ENCODE peak calls at places on chromosomes 6 and 20, in four cellular contexts. O is upper lobe of right lung, D is neural crest cell, F is mammary epithelial cell. I is an unnamed sample.

GRCh38 chr6:165060636-165061190 is 248.7 kb downstream of the C6orf118 start:
- DNase-seq in O (no peak), D (no peak), F (no peak), I (no peak)

GRCh38 chr6:104484626-104485025 is 375.1 kb downstream of the HACE1 start:
- DNase-seq in O (no peak), D (no peak), F (no peak), I (no peak)

GRCh38 chr6:131258816-131259476 is 123.7 kb downstream of the AKAP7 start:
- DNase-seq in O (no peak), D (no peak), F (peak; percentile 53), I (no peak)

GRCh38 chr20:4519530-4519929 is 202.2 kb upstream of the PRND start:
- DNase-seq in O (no peak), D (no peak), F (peak; percentile 11), I (no peak)

GRCh38 chr6:11096109-11096508 is 2.5 kb downstream of the SMIM13 start:
- DNase-seq in O (no peak), D (no peak), F (peak; percentile 65), I (no peak)

GRCh38 chr6:22236626-22237414 is 60.0 kb downstream of the PRL start:
- DNase-seq in O (no peak), D (no peak), F (peak; percentile 97), I (no peak)

GRCh38 chr6:13807691-13808090 is 6.7 kb downstream of the MCUR1 start:
- DNase-seq in O (no peak), D (no peak), F (no peak), I (no peak)

GRCh38 chr6:44388135-44388487 is 605 bp downstream of the CDC5L start:
- DNase-seq in O (no peak), D (no peak), F (peak; percentile 9), I (no peak)

GRCh38 chr6:6003334-6004146 is 3.2 kb downstream of the NRN1 start:
- DNase-seq in O (no peak), D (peak; percentile 31), F (peak; percentile 38), I (no peak)

GRCh38 chr20:37406010-37406998 is 60.4 kb downstream of the SRC start:
- DNase-seq in O (peak; percentile 73), D (peak; percentile 46), F (peak; percentile 18), I (peak; percentile 69)

GRCh38 chr20:36311141-36311853 is 5.2 kb downstream of the DLGAP4 start:
- DNase-seq in O (peak; percentile 45), D (no peak), F (no peak), I (no peak)

GRCh38 chr6:167671977-167672687 is 154.6 kb upstream of the AFDN start:
- DNase-seq in O (no peak), D (no peak), F (no peak), I (no peak)

GRCh38 chr6:4932506-4932903 is 71.3 kb downstream of the RPP40 start:
- DNase-seq in O (no peak), D (no peak), F (no peak), I (no peak)

GRCh38 chr20:957544-957943 is 41.4 kb upstream of the ANGPT4 start:
- DNase-seq in O (no peak), D (no peak), F (no peak), I (no peak)

GRCh38 chr20:50508171-50508761 is 1.9 kb upstream of the PTPN1 start:
- DNase-seq in O (no peak), D (no peak), F (no peak), I (no peak)

GRCh38 chr20:50501970-50502745 is 8.0 kb upstream of the PTPN1 start:
- DNase-seq in O (no peak), D (no peak), F (no peak), I (no peak)

GRCh38 chr20:50506270-50506579 is 4.0 kb upstream of the PTPN1 start:
- DNase-seq in O (no peak), D (no peak), F (no peak), I (no peak)

GRCh38 chr20:50509923-50510705 is at the start of gene PTPN1:
- DNase-seq in O (peak; percentile 99), D (peak; percentile 98), F (peak; percentile 99), I (peak; percentile 89)

DNA sequence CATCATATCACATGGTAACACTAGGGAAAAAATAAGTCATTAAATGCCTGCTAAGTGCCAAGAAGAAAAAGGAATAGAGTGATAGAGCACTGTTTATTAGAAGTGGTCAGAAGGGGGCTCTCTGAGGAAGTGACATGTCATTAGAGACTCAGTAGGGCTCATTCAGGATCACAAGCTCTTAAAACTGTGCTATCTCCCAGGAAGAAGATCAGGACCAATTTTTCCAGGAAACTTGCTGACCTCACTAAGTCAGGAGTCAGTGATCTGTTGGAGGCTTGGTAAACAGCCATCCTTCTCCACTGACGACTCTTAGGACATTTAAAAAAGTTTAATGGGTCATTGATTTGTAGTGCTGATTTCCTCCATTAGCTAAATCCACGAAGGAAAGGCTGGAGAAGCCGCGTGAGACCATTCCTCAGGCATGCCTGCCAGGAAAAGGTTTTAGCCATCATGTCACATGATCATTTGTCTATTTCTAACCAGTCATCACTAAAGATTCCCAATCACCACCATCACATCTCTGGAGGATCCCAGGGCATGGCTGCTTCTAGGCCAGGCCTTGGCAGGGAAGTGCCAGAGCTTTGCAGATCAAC is 5.9 kb upstream of the PTPN1 start:
- DNase-seq in O (no peak), D (no peak), F (no peak), I (no peak)
- TF ChIP-seq CTCF in O (peak; percentile 10), D (no peak), F (no peak), I (peak; percentile 41)

DNA sequence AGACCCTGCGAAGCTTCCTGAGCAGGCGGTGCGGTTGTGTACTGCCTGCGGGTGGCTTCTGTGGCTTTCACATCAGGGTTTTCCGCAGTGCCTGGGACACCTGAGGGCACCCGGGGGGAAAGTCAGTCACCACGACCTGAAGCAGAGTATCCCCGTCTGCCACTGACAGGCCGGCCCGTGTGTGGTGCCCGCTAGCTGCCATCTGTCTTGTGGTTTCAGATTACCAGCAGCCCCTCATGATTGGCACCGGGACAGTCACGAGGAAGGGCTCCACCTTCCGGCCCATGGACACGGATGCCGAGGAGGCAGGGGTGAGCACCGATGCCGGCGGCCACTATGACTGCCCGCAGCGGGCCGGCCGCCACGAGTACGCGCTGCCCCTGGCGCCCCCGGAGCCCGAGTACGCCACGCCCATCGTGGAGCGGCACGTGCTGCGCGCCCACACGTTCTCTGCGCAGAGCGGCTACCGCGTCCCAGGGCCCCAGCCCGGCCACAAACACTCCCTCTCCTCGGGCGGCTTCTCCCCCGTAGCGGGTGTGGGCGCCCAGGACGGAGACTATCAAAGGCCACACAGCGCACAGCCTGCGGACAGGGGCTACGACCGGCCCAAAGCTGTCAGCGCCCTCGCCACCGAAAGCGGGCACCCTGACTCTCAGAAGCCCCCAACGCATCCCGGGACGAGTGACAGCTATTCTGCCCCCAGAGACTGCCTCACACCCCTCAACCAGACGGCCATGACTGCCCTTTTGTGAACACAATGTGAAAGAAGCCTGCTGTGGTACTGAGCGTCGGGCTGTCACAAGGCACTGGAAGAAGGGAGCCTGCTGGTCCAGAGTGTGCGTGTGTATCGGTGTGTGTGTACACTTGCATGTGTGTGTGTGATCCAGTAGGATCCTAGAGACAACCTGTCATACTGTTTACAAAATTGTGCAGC is 54.4 kb downstream of the GOPC start:
- DNase-seq in O (peak; percentile 65), D (no peak), F (no peak), I (peak; percentile 44)
- TF ChIP-seq CTCF in O (no peak), D (no peak), F (no peak), I (no peak)

GRCh38 chr20:53828673-53829085 is 235.0 kb upstream of the ZNF217 start:
- DNase-seq in O (no peak), D (no peak), F (peak; percentile 84), I (no peak)
- TF ChIP-seq CTCF in O (peak; percentile 17), D (no peak), F (peak; percentile 14), I (no peak)

GRCh38 chr20:61121661-61122060 is 130.4 kb upstream of the CDH4 start:
- DNase-seq in O (no peak), D (no peak), F (no peak), I (no peak)

GRCh38 chr20:61119263-61119662 is 132.8 kb upstream of the CDH4 start:
- DNase-seq in O (no peak), D (no peak), F (no peak), I (no peak)

GRCh38 chr20:61118429-61119224 is 133.4 kb upstream of the CDH4 start:
- DNase-seq in O (no peak), D (no peak), F (no peak), I (no peak)

GRCh38 chr20:61123286-61123685 is 128.8 kb upstream of the CDH4 start:
- DNase-seq in O (peak; percentile 54), D (no peak), F (no peak), I (no peak)

DNA sequence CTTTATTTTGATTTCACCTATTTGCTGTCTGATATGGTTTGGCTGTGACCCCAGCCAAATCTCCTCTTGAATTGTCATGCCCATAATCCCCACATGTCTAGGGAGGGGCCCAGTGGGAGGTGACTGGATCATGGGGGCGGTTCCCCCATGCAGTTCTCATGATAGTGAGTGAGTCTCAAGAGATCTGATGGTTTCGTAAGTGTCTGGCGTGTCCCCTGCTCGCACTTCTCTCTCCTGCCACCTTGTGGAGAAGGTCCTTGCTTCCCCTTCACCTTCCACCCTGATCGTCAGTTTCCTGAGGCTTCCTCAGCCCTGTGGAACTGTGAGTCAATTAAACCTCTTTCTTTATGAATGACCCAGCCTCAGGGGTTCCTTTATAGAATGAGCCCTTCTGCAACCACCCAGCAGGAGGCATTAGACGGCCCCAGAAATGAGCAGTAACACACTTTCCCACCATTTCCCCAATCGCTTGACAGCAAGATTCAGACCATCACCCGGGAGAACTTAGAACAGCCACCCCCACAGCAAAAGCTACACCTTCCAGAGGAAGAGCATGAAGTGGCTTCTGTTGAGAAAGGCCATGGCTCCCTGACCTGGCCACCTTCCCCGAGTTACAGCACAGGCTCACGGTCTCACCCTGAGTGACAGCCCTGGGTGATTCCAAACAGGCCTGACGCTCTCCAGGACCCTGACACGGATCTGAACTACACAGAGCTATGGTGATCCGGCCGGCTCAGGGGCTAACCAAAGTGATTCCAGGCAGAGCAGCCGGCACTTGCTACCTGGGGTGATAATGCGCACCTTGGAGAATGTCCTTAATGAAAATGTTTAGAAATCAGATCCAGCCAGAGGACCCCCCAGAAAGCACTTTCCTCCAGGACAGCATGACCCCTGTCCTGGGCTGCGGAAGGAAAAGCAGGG is 131.2 kb upstream of the CDH4 start:
- DNase-seq in O (peak; percentile 63), D (peak; percentile 49), F (peak; percentile 76), I (no peak)
- TF ChIP-seq CTCF in O (peak; percentile 54), D (peak; percentile 79), F (peak; percentile 81), I (peak; percentile 62)

DNA sequence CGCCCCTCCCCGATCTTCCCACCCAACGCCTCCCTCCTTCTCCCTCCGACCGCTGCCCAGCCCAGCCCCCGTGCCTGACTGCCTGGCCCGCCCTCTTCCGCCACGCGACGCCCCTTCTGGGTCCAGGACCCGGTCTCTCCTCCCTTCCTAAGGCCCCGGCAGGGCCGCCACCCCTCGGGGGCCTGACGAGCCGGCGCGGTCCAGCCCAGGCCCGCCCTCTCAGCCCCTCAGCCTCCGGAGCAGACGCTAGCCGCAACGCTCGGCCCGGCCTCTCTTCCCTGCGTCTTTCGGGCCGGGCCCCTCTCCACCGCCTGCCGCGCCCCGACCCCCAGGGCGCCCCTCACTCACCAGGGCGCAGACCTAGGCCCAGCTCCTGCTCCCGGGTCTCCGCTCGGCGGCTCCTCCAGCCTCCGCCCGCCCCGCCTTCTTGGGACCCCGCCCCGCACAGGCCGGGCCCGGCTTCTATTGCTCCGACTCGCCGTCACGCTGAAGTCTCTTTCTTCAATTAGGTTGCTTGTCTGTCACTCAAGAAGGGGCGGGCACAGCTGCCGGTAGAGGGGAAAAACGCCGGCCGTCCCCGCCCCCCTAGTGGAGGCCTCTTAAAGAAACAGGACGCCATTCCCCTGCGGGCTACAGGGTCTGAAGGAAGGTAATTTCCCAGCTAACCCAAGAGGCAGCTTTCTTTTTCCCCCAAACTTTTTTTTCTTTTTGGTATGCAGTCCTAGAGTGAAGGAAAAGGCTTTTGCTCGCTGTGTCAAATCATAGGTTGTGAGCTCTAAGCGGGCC is at the start of gene ELMO2:
- DNase-seq in O (peak; percentile 98), D (peak; percentile 92), F (peak; percentile 94), I (peak; percentile 98)
- TF ChIP-seq CTCF in O (peak; percentile 23), D (peak; percentile 32), F (peak; percentile 9), I (no peak)

GRCh38 chr6:93417421-93417996 is 1.9 kb downstream of the EPHA7 start:
- DNase-seq in O (no peak), D (no peak), F (no peak), I (no peak)
- TF ChIP-seq CTCF in O (no peak), D (peak; percentile 41), F (no peak), I (peak; percentile 28)

I was measured in D721Med.